ENCODE peak calls at places on chromosomes 7 and 10, in ten cellular contexts. I is mucosa of descending colon; R is fibroblast of mammary gland; X is colonic mucosa; F is OCI-LY7; U is trophoblast cell; W is neuronal stem cell; Y is CD8-positive, alpha-beta T cell; A is testis; C is uterus. S is an unnamed sample.

GRCh38 chr7:17773289-17773626 is 167.0 kb downstream of the SNX13 start:
- DNase-seq in I (no peak), Y (no peak), X (peak), U (peak), A (no peak), C (no peak), F (no peak), W (no peak), R (peak), S (no peak)

GRCh38 chr7:2626498-2627117 is 5.2 kb upstream of the TTYH3 start:
- DNase-seq in R (peak), C (peak), W (no peak), U (no peak), I (no peak), A (peak), F (no peak), Y (no peak), X (no peak), S (no peak)

GRCh38 chr10:71076473-71077142 is 135.8 kb upstream of the UNC5B start:
- DNase-seq in Y (no peak), W (no peak), C (no peak), A (peak), X (no peak), I (no peak), F (no peak), U (no peak), R (no peak), S (no peak)

GRCh38 chr10:82759050-82759449 is 884.1 kb downstream of the NRG3 start:
- DNase-seq in C (no peak), Y (no peak), F (no peak), X (no peak), W (no peak), A (no peak), R (no peak), I (no peak), U (no peak), S (no peak)

GRCh38 chr10:131778385-131778784 is 122.4 kb upstream of the PPP2R2D start:
- DNase-seq in R (no peak), I (no peak), C (no peak), Y (no peak), X (no peak), A (no peak), W (no peak), U (no peak), F (no peak), S (no peak)

GRCh38 chr7:69256634-69257081 is 341.6 kb upstream of the AUTS2 start:
- DNase-seq in F (no peak), R (no peak), X (no peak), A (peak), W (no peak), I (peak), U (peak), Y (no peak), C (peak), S (no peak)

GRCh38 chr7:984361-985126 is 1.6 kb downstream of the CYP2W1 start:
- DNase-seq in W (no peak), U (no peak), R (no peak), C (no peak), A (no peak), I (no peak), Y (no peak), F (no peak), X (no peak), S (no peak)

GRCh38 chr10:12902135-12902572 is 99.4 kb downstream of the CCDC3 start:
- DNase-seq in F (peak), Y (peak), A (peak), C (peak), R (peak), X (peak), U (peak), I (no peak), W (peak), S (no peak)

GRCh38 chr10:86734209-86734988 is 22.0 kb upstream of the BMPR1A start:
- DNase-seq in I (no peak), X (no peak), F (no peak), Y (no peak), A (no peak), U (no peak), W (no peak), C (no peak), R (no peak), S (no peak)

GRCh38 chr7:28178537-28178936 is 2.1 kb downstream of the JAZF1 start:
- DNase-seq in R (peak), U (peak), I (no peak), X (no peak), C (no peak), Y (no peak), F (no peak), W (no peak), A (no peak), S (no peak)

GRCh38 chr10:15518256-15518655 is 147.2 kb upstream of the FAM171A1 start:
- DNase-seq in W (no peak), X (no peak), Y (no peak), R (peak), F (no peak), I (no peak), U (peak), A (no peak), C (no peak), S (no peak)

GRCh38 chr10:34008641-34009040 is 674.2 kb upstream of the NRP1 start:
- DNase-seq in W (no peak), U (no peak), I (no peak), Y (no peak), F (no peak), X (no peak), A (no peak), C (no peak), R (no peak), S (no peak)

GRCh38 chr7:120550494-120551048 is 277.6 kb downstream of the KCND2 start:
- DNase-seq in C (no peak), A (no peak), X (no peak), R (peak), Y (no peak), U (no peak), I (no peak), W (no peak), F (no peak), S (no peak)

GRCh38 chr7:108193593-108194498 is 63.7 kb upstream of the LAMB4 start:
- DNase-seq in W (no peak), R (no peak), F (no peak), A (no peak), U (peak), Y (no peak), X (no peak), I (no peak), C (no peak), S (no peak)

GRCh38 chr7:108452707-108453106 is 3.5 kb downstream of the NRCAM start:
- DNase-seq in Y (no peak), A (no peak), X (no peak), F (peak), U (peak), R (peak), C (no peak), I (no peak), W (no peak), S (no peak)

GRCh38 chr10:74859546-74859945 is 33.1 kb downstream of the KAT6B start:
- DNase-seq in C (no peak), Y (no peak), F (no peak), U (no peak), R (no peak), I (no peak), A (no peak), W (no peak), X (no peak), S (no peak)

GRCh38 chr10:112314822-112315474 is 31.7 kb downstream of the TECTB start:
- DNase-seq in R (peak), U (peak), W (peak), I (peak), X (peak), Y (peak), F (peak), C (peak), A (peak), S (peak)

GRCh38 chr10:112313234-112313633 is 30.0 kb downstream of the TECTB start:
- DNase-seq in Y (no peak), U (no peak), C (no peak), I (no peak), R (no peak), W (no peak), F (no peak), A (no peak), X (no peak), S (no peak)

GRCh38 chr10:112311481-112311880 is 28.3 kb downstream of the TECTB start:
- DNase-seq in A (no peak), I (no peak), C (no peak), Y (no peak), R (no peak), U (no peak), F (no peak), X (no peak), W (no peak), S (no peak)

GRCh38 chr10:112313911-112314310 is 30.7 kb downstream of the TECTB start:
- DNase-seq in R (peak), Y (no peak), X (no peak), A (no peak), F (no peak), C (no peak), U (no peak), W (no peak), I (no peak), S (no peak)
- H3K4me3 ChIP-seq in R (no peak), Y (no peak), X (no peak), A (no peak), F (no peak), C (no peak), U (no peak), W (no peak), I (no peak), S (no peak)

DNA sequence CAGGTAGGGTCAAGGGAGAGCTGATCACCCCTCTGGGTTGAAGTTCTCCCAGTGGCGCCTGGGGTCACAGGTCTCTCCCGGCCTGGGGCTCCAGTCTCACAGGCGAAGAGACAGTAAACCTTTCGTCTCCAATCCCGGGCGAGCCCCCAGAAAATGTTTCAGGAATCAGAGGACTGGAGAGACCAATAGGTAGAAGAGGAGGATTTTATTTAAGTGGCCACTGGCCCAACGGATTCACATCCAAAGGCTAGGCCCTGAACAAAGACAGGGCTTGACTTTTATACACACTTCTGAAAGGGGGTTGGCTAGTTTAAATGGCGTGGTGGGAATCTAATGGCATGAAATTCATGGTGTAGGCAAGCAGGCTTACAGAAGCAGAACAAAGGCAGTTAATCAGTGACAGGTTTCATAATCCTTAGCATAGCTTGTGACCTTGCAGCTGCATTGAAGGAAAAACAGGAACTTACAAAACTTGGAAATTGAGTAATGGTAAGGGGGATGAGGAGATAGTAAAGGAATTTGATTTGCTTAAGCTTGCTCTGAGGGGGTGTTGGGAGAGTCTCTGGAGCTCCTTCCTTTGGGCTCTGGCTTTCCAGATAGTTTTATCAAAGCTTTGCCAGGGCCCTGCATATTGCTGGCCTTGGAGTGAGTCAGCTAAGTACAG is 105.5 kb downstream of the TRIM24 start:
- DNase-seq in U (peak), F (peak), A (peak), R (peak), W (no peak), I (no peak), X (no peak), C (no peak), Y (no peak), S (no peak)
- H3K4me3 ChIP-seq in U (no peak), F (no peak), A (no peak), R (no peak), W (no peak), I (no peak), X (no peak), C (no peak), Y (no peak), S (no peak)

GRCh38 chr7:157691521-157692155 is 354.8 kb downstream of the DNAJB6 start:
- DNase-seq in F (no peak), I (no peak), A (peak), C (no peak), U (no peak), Y (no peak), X (no peak), R (no peak), W (peak), S (no peak)

GRCh38 chr7:157690833-157691382 is 354.1 kb downstream of the DNAJB6 start:
- DNase-seq in X (peak), R (peak), U (no peak), W (peak), Y (no peak), C (no peak), F (no peak), I (no peak), A (peak), S (no peak)

GRCh38 chr7:157693071-157693520 is 356.3 kb downstream of the DNAJB6 start:
- DNase-seq in U (no peak), F (no peak), X (no peak), A (peak), C (no peak), I (no peak), R (no peak), Y (no peak), W (peak), S (no peak)

GRCh38 chr7:157693521-157694388 is 357.0 kb downstream of the DNAJB6 start:
- DNase-seq in Y (no peak), C (no peak), I (no peak), A (peak), R (no peak), U (no peak), W (peak), X (no peak), F (no peak), S (no peak)

GRCh38 chr7:157692156-157693011 is 355.6 kb downstream of the DNAJB6 start:
- DNase-seq in I (no peak), U (no peak), C (no peak), A (no peak), Y (no peak), W (peak), X (no peak), F (no peak), R (no peak), S (no peak)
- H3K4me3 ChIP-seq in I (no peak), U (no peak), C (no peak), A (no peak), Y (no peak), W (peak), X (no peak), F (no peak), R (no peak), S (no peak)

GRCh38 chr10:116269612-116270011 is 3.4 kb downstream of the GFRA1 start:
- DNase-seq in Y (no peak), R (no peak), F (no peak), U (no peak), X (no peak), C (peak), W (no peak), I (no peak), A (no peak), S (no peak)

GRCh38 chr10:116272497-116273221 is at the start of gene GFRA1:
- DNase-seq in F (no peak), U (no peak), W (peak), R (no peak), C (peak), Y (no peak), I (no peak), X (no peak), A (no peak), S (no peak)

GRCh38 chr10:116268976-116269375 is 4.0 kb downstream of the GFRA1 start:
- DNase-seq in X (no peak), R (no peak), F (no peak), W (no peak), Y (no peak), I (no peak), A (no peak), U (no peak), C (no peak), S (no peak)

GRCh38 chr10:116271593-116272496 is 1.2 kb downstream of the GFRA1 start:
- DNase-seq in X (no peak), F (no peak), U (no peak), Y (no peak), A (peak), R (no peak), C (peak), W (peak), I (no peak), S (no peak)

GRCh38 chr10:116270691-116271592 is 2.1 kb downstream of the GFRA1 start:
- DNase-seq in I (no peak), Y (no peak), A (no peak), C (peak), X (peak), F (no peak), R (no peak), U (no peak), W (peak), S (no peak)
- H3K4me3 ChIP-seq in I (no peak), Y (no peak), A (peak), C (peak), X (peak), F (no peak), R (no peak), U (peak), W (peak), S (no peak)

GRCh38 chr7:102933763-102934162 is 21.0 kb downstream of the LRRC17 start:
- DNase-seq in W (peak), C (peak), R (peak), A (peak), Y (no peak), X (peak), U (no peak), I (peak), F (no peak), S (no peak)

GRCh38 chr7:102931757-102932156 is 19.0 kb downstream of the LRRC17 start:
- DNase-seq in Y (no peak), F (no peak), R (no peak), X (no peak), U (no peak), I (no peak), A (no peak), W (no peak), C (no peak), S (no peak)

GRCh38 chr7:102934670-102935069 is 21.9 kb downstream of the LRRC17 start:
- DNase-seq in A (no peak), W (no peak), C (no peak), X (no peak), U (no peak), I (no peak), Y (no peak), F (no peak), R (no peak), S (no peak)

GRCh38 chr7:102935450-102936110 is 22.8 kb downstream of the LRRC17 start:
- DNase-seq in C (no peak), A (no peak), W (no peak), F (no peak), R (peak), U (no peak), X (no peak), Y (no peak), I (no peak), S (no peak)

DNA sequence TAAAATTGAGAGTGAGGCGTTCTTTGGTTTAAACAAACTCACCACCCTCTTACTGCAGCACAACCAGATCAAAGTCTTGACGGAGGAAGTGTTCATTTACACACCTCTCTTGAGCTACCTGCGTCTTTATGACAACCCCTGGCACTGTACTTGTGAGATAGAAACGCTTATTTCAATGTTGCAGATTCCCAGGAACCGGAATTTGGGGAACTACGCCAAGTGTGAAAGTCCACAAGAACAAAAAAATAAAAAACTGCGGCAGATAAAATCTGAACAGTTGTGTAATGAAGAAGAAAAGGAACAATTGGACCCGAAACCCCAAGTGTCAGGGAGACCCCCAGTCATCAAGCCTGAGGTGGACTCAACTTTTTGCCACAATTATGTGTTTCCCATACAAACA is 21.5 kb downstream of the LRRC17 start:
- DNase-seq in C (no peak), Y (no peak), I (no peak), W (no peak), F (no peak), A (no peak), R (no peak), X (no peak), U (no peak), S (no peak)
- H3K4me3 ChIP-seq in C (no peak), Y (no peak), I (no peak), W (no peak), F (no peak), A (no peak), R (peak), X (no peak), U (no peak), S (no peak)

GRCh38 chr7:47100815-47101435 is 481.0 kb downstream of the TNS3 start:
- DNase-seq in U (peak), C (no peak), A (peak), F (peak), X (peak), Y (no peak), R (peak), I (peak), W (peak), S (no peak)
- H3K4me3 ChIP-seq in U (no peak), C (no peak), A (no peak), F (no peak), X (no peak), Y (no peak), R (no peak), I (no peak), W (no peak), S (no peak)

S was measured in GM06990.